ENCODE peak calls at places on chromosomes 13 and 19, in seven cellular contexts. I, D, N, X, S, W and E are unnamed samples.

GRCh38 chr13:42821437-42821836 is 40.1 kb downstream of the FAM216B start:
- DNase-seq in I (no peak), D (no peak), N (no peak), X (peak), S (no peak), W (peak), E (no peak)

GRCh38 chr13:76783798-76784197 is 102.4 kb downstream of the KCTD12 start:
- DNase-seq in I (no peak), D (no peak), N (no peak), X (no peak), S (no peak), W (no peak), E (no peak)

GRCh38 chr19:18152444-18152816 is 533 bp upstream of the PIK3R2 start:
- DNase-seq in I (peak), D (peak), N (peak), X (peak), S (peak), W (peak), E (no peak)

GRCh38 chr19:50658438-50659317 is 9.4 kb downstream of the C19orf81 start:
- DNase-seq in I (peak), D (peak), N (no peak), X (peak), S (peak), W (peak), E (no peak)

GRCh38 chr19:20422216-20422615 is 143.4 kb downstream of the ZNF737 start:
- DNase-seq in I (no peak), D (no peak), N (no peak), X (no peak), S (no peak), W (peak), E (no peak)

GRCh38 chr19:2054763-2055162 is 3.7 kb upstream of the MKNK2 start:
- DNase-seq in I (no peak), D (no peak), N (no peak), X (no peak), S (no peak), W (no peak), E (no peak)

GRCh38 chr13:95027638-95028037 is 273.6 kb downstream of the ABCC4 start:
- DNase-seq in I (no peak), D (no peak), N (no peak), X (no peak), S (no peak), W (no peak), E (no peak)

GRCh38 chr19:11197291-11198174 is at the start of gene KANK2:
- DNase-seq in I (peak), D (peak), N (peak), X (peak), S (peak), W (peak), E (no peak)

GRCh38 chr19:38527466-38528136 is 90.2 kb downstream of the MAP4K1 start:
- DNase-seq in I (peak), D (no peak), N (no peak), X (no peak), S (no peak), W (no peak), E (no peak)